ENCODE peak calls at places on chromosomes 2 and 18, in four cellular contexts. D, R, C and M are unnamed samples.

GRCh38 chr2:3596891-3597290 is 2.0 kb downstream of the COLEC11 start:
- DNase-seq in C (no peak), R (no peak), D (no peak), M (no peak)

GRCh38 chr2:33848486-33848885 is 249.4 kb upstream of the FAM98A start:
- DNase-seq in R (peak), C (no peak), D (peak), M (peak)

GRCh38 chr2:235605306-235605998 is 111.6 kb downstream of the AGAP1 start:
- DNase-seq in D (peak), R (peak), C (peak), M (peak)

GRCh38 chr2:224910535-224910934 is 131.7 kb downstream of the DOCK10 start:
- DNase-seq in D (no peak), C (no peak), R (peak), M (no peak)

GRCh38 chr2:127719301-127720218 is 18.3 kb downstream of the SFT2D3 start:
- DNase-seq in R (no peak), C (no peak), D (no peak), M (no peak)

GRCh38 chr2:26317377-26318105 is 28.4 kb upstream of the SELENOI start:
- DNase-seq in C (no peak), D (no peak), R (peak), M (no peak)

GRCh38 chr2:47072018-47072691 is 83.0 kb downstream of the STPG4 start:
- DNase-seq in R (peak), D (no peak), C (peak), M (no peak)

GRCh38 chr2:99485824-99486223 is 4.0 kb downstream of the REV1 start:
- DNase-seq in D (no peak), R (no peak), C (no peak), M (no peak)

GRCh38 chr18:62200121-62200914 is 13.3 kb downstream of the RELCH start:
- DNase-seq in C (no peak), D (no peak), R (peak), M (no peak)

GRCh38 chr18:34697891-34698290 is 12.2 kb upstream of the DTNA start:
- DNase-seq in R (no peak), C (no peak), D (no peak), M (no peak)

GRCh38 chr2:133674433-133675331 is 106.4 kb upstream of the NCKAP5 start:
- DNase-seq in D (no peak), R (peak), C (peak), M (no peak)

GRCh38 chr2:18232731-18233438 is 327.6 kb downstream of the RDH14 start:
- DNase-seq in C (no peak), R (peak), D (no peak), M (no peak)

GRCh38 chr18:58276640-58277456 is 232.8 kb downstream of the NEDD4L start:
- DNase-seq in D (no peak), C (no peak), R (no peak), M (no peak)

GRCh38 chr2:10162586-10163497 is 40.3 kb downstream of the RRM2 start:
- DNase-seq in D (no peak), C (no peak), R (no peak), M (no peak)

GRCh38 chr2:101111917-101112771 is 39.0 kb downstream of the TBC1D8 start:
- DNase-seq in R (no peak), C (peak), D (peak), M (no peak)